ENCODE peak calls at places on chromosomes 5 and 9, in five cellular contexts. U is A172, P is neural progenitor cell, H is heart left ventricle, A is SK-MEL-5. Y is an unnamed sample.

GRCh38 chr9:91354846-91355245 is 6.9 kb downstream of the AUH start:
- DNase-seq in U (no peak), P (no peak), H (no peak), A (no peak), Y (no peak)

GRCh38 chr9:115135786-115136185 is 17.8 kb upstream of the TNC start:
- DNase-seq in U (no peak), P (no peak), H (no peak), A (peak), Y (no peak)

GRCh38 chr5:24644757-24645156 is at the start of gene CDH10:
- DNase-seq in U (peak), P (peak), H (no peak), A (peak), Y (peak)

GRCh38 chr5:26737763-26738162 is 300.6 kb downstream of the CDH9 start:
- DNase-seq in U (no peak), P (no peak), H (no peak), A (no peak), Y (no peak)

GRCh38 chr5:122924203-122924602 is 78.8 kb downstream of the SNX24 start:
- DNase-seq in U (peak), P (no peak), H (no peak), A (no peak), Y (no peak)

GRCh38 chr9:118786877-118787276 is 582.4 kb downstream of the BRINP1 start:
- DNase-seq in U (no peak), P (no peak), H (no peak), A (no peak), Y (no peak)

GRCh38 chr5:126097881-126098280 is 325.3 kb upstream of the GRAMD2B start:
- DNase-seq in U (no peak), P (no peak), H (no peak), A (no peak), Y (no peak)

GRCh38 chr5:109199294-109199693 is 210.5 kb downstream of the PJA2 start:
- DNase-seq in U (no peak), P (no peak), H (no peak), A (no peak), Y (no peak)

GRCh38 chr5:103891151-103891550 is 328.6 kb upstream of the NUDT12 start:
- DNase-seq in U (peak), P (no peak), H (no peak), A (peak), Y (peak)

GRCh38 chr5:150497274-150497988 is 10.5 kb upstream of the NDST1 start:
- DNase-seq in U (peak), P (no peak), H (peak), A (peak), Y (peak)

GRCh38 chr5:171874210-171874609 is 88.6 kb downstream of the SMIM23 start:
- DNase-seq in U (no peak), P (no peak), H (no peak), A (no peak), Y (no peak)

GRCh38 chr9:86674475-86674874 is 272.8 kb downstream of the GAS1 start:
- DNase-seq in U (no peak), P (no peak), H (no peak), A (peak), Y (no peak)

GRCh38 chr5:71589903-71590302 is 2.8 kb downstream of the MCCC2 start:
- DNase-seq in U (no peak), P (no peak), H (no peak), A (no peak), Y (no peak)

GRCh38 chr9:123835821-123836220 is 94.1 kb downstream of the DENND1A start:
- DNase-seq in U (no peak), P (no peak), H (no peak), A (no peak), Y (no peak)

GRCh38 chr5:142540774-142541466 is 145.0 kb downstream of the FGF1 start:
- DNase-seq in U (no peak), P (no peak), H (peak), A (no peak), Y (no peak)